ENCODE peak calls at places on chromosomes 13 and 19, in four cellular contexts. T, K, Z and B are unnamed samples.

GRCh38 chr19:34225659-34226015 is 28.7 kb upstream of the GARRE1 start:
- DNase-seq in T (no peak), K (no peak), Z (no peak), B (no peak)

GRCh38 chr19:39263912-39264305 is 4.3 kb upstream of the IFNL2 start:
- DNase-seq in T (no peak), K (no peak), Z (no peak), B (no peak)

GRCh38 chr13:74346960-74347359 is 212.8 kb upstream of the KLF12 start:
- DNase-seq in T (no peak), K (no peak), Z (no peak), B (no peak)

GRCh38 chr19:2089001-2089711 is 7.0 kb downstream of the MOB3A start:
- DNase-seq in T (no peak), K (no peak), Z (peak), B (no peak)

GRCh38 chr13:98672947-98673545 is 79.4 kb downstream of the SLC15A1 start:
- DNase-seq in T (peak), K (peak), Z (peak), B (peak)

GRCh38 chr13:41811588-41812021 is 149.3 kb downstream of the VWA8 start:
- DNase-seq in T (no peak), K (no peak), Z (no peak), B (no peak)

GRCh38 chr19:1102407-1103106 is 1.2 kb upstream of the GPX4 start:
- DNase-seq in T (no peak), K (no peak), Z (peak), B (no peak)

GRCh38 chr19:39032164-39032918 is at the start of gene FBXO27:
- DNase-seq in T (peak), K (no peak), Z (no peak), B (no peak)

GRCh38 chr13:96650301-96650886 is 343.9 kb downstream of the OXGR1 start:
- DNase-seq in T (no peak), K (no peak), Z (no peak), B (no peak)

GRCh38 chr19:47157455-47158321 is 27.1 kb downstream of the SAE1 start:
- DNase-seq in T (peak), K (peak), Z (peak), B (peak)

GRCh38 chr19:54430306-54431254 is 15.3 kb downstream of the TTYH1 start:
- DNase-seq in T (peak), K (no peak), Z (no peak), B (peak)
- TF ChIP-seq CTCF in T (peak), K (peak), Z (no peak), B (no peak)

GRCh38 chr13:45820106-45820838 is 31.3 kb downstream of the SIAH3 start:
- DNase-seq in T (no peak), K (no peak), Z (no peak), B (no peak)

GRCh38 chr13:45823583-45823982 is 28.0 kb downstream of the SIAH3 start:
- DNase-seq in T (no peak), K (no peak), Z (no peak), B (no peak)

GRCh38 chr13:45812599-45813372 is 38.8 kb downstream of the SIAH3 start:
- DNase-seq in T (no peak), K (peak), Z (no peak), B (no peak)

GRCh38 chr13:45821861-45822260 is 29.7 kb downstream of the SIAH3 start:
- DNase-seq in T (no peak), K (no peak), Z (no peak), B (no peak)

DNA sequence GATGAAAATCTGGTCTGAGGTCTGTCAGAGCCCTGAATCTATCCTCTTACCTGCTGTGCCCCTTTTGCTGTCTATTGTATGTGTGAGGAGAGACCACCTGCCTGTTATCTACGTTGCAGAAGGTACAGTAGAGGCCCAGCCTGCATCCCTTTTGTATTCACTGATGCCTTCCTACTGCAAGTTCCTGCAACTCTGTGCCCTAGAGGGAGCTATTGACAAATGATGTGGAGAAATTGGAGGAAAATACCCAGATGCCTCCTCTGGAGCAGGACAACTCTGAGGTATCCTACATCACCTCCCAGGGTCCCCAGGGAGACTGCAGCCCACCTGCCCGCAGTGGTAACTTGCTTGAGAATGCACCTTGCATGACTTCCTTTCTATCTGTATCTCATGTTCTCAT is 33.7 kb downstream of the SIAH3 start:
- DNase-seq in T (no peak), K (peak), Z (no peak), B (no peak)
- TF ChIP-seq CTCF in T (no peak), K (no peak), Z (no peak), B (no peak)

GRCh38 chr13:21176195-21176981 is at the start of the genes MRPL57 and SKA3:
- DNase-seq in T (peak), K (peak), Z (peak), B (peak)
- TF ChIP-seq CTCF in T (peak), K (no peak), Z (no peak), B (no peak)

GRCh38 chr19:11138659-11139526 is 16.7 kb downstream of the SPC24 start:
- DNase-seq in T (no peak), K (no peak), Z (peak), B (no peak)

GRCh38 chr19:11142528-11143171 is 12.9 kb downstream of the SPC24 start:
- DNase-seq in T (no peak), K (no peak), Z (peak), B (no peak)

GRCh38 chr19:11140896-11141295 is 14.7 kb downstream of the SPC24 start:
- DNase-seq in T (no peak), K (no peak), Z (no peak), B (no peak)

GRCh38 chr19:11145147-11145924 is 10.2 kb downstream of the SPC24 start:
- DNase-seq in T (no peak), K (no peak), Z (no peak), B (no peak)

DNA sequence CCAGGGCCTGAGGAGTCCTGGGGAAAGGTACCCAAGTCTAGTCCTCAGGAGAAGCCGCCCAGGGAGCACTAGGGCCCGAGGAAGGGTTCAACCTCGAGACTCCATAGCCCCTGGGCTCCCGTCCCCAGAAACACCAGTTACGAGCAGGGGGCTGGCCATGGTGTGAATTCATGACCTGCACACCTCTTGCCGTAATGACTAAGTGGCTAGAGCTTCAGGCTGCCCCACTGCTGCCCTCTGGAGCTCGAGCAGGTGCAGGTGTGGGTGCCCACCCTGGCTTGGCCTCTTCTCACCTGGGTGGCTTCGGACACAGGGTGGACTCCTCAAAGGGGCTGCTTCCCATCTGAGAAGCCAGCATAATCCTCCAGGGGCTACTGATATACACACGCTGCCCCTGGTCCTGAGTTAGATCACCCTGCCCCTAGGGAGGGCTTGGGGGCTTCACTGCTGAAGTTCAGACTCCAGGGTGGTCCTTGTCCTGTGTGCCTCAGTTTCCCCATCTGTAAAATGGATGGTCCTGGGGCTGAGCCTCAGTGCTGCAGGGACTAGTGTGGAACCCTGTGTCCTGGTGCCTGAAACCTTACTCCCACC is 13.6 kb downstream of the SPC24 start:
- DNase-seq in T (no peak), K (no peak), Z (no peak), B (no peak)
- TF ChIP-seq CTCF in T (no peak), K (no peak), Z (no peak), B (no peak)

DNA sequence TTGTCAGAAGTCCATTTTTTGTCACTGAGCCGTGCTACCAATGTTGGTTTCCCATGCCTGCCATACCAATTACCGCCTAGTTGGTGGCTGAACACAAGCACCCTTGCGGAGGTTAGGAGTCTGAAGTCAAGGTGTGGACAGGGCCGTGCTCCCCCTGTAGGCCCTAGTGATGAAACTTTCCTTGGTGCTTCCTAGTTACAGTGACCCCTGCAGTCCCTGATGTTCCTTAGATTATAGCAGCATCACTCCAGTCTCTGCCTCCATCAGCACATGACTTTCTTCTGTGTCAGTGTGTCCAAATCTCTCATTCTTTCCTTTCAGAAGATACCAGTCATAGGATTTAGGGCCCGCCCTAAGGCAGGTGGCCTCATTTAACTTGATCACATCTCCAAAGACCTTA is 99.0 kb downstream of the MYO16 start:
- DNase-seq in T (no peak), K (no peak), Z (no peak), B (no peak)
- TF ChIP-seq CTCF in T (peak), K (no peak), Z (no peak), B (no peak)

GRCh38 chr19:45691516-45692186 is at the start of gene SNRPD2:
- DNase-seq in T (peak), K (no peak), Z (peak), B (peak)

GRCh38 chr19:45682117-45682516 is 9.6 kb downstream of the SNRPD2 start:
- DNase-seq in T (no peak), K (no peak), Z (no peak), B (no peak)

GRCh38 chr19:45682908-45683307 is 8.8 kb downstream of the SNRPD2 start:
- DNase-seq in T (no peak), K (no peak), Z (no peak), B (no peak)

GRCh38 chr19:45692187-45693111 is at the start of gene QPCTL:
- DNase-seq in T (peak), K (peak), Z (peak), B (peak)

GRCh38 chr19:45687599-45687998 is 4.2 kb downstream of the SNRPD2 start:
- DNase-seq in T (no peak), K (no peak), Z (no peak), B (no peak)
- TF ChIP-seq CTCF in T (no peak), K (no peak), Z (no peak), B (no peak)